ENCODE peak calls at places on chromosomes 12 and 14, in seven cellular contexts. S, V, N, A, O, T and P are unnamed samples.

GRCh38 chr12:115378296-115378695 is 694.3 kb upstream of the TBX3 start:
- DNase-seq in S (no peak), V (no peak), N (peak), A (no peak), O (no peak), T (no peak), P (no peak)

GRCh38 chr12:15227004-15227679 is 5.9 kb upstream of the RERG start:
- DNase-seq in S (peak), V (peak), N (no peak), A (peak), O (peak), T (peak), P (peak)

GRCh38 chr14:21039059-21039422 is 3.1 kb upstream of the RNASE7 start:
- DNase-seq in S (peak), V (no peak), N (peak), A (no peak), O (no peak), T (no peak), P (peak)

GRCh38 chr12:94282675-94283074 is 134.3 kb downstream of the PLXNC1 start:
- DNase-seq in S (no peak), V (peak), N (no peak), A (peak), O (no peak), T (peak), P (peak)

GRCh38 chr14:105258846-105259245 is 10.5 kb downstream of the BTBD6 start:
- DNase-seq in S (no peak), V (no peak), N (no peak), A (no peak), O (no peak), T (no peak), P (no peak)

GRCh38 chr12:107159384-107159900 is 66.1 kb upstream of the CRY1 start:
- DNase-seq in S (no peak), V (no peak), N (no peak), A (no peak), O (no peak), T (no peak), P (no peak)

GRCh38 chr12:74980510-74980909 is 229.1 kb downstream of the KCNC2 start:
- DNase-seq in S (peak), V (no peak), N (no peak), A (no peak), O (peak), T (no peak), P (no peak)

GRCh38 chr14:95143813-95144620 is 13.3 kb downstream of the DICER1 start:
- DNase-seq in S (no peak), V (no peak), N (no peak), A (no peak), O (no peak), T (no peak), P (no peak)

GRCh38 chr12:108856428-108857157 is 790 bp downstream of the SSH1 start:
- DNase-seq in S (no peak), V (peak), N (peak), A (peak), O (no peak), T (peak), P (peak)

GRCh38 chr12:96698521-96698920 is 208.5 kb upstream of the NEDD1 start:
- DNase-seq in S (no peak), V (no peak), N (no peak), A (no peak), O (no peak), T (no peak), P (no peak)

GRCh38 chr12:6322352-6322751 is 11.9 kb downstream of the PLEKHG6 start:
- DNase-seq in S (no peak), V (no peak), N (no peak), A (no peak), O (no peak), T (no peak), P (peak)